ENCODE peak calls at places on chromosomes 3 and 15, in four cellular contexts. D, E, T and W are unnamed samples.
A peak's percentile ranks its signal among the peaks of the same experiment; 100 is the strongest.

GRCh38 chr15:75024102-75024636 is 779 bp downstream of the PPCDC start:
- DNase-seq in E (no peak), T (no peak), D (no peak), W (no peak)

GRCh38 chr15:55589297-55589696 is 1.2 kb upstream of the PYGO1 start:
- DNase-seq in T (no peak), D (no peak), E (no peak), W (no peak)

GRCh38 chr15:72616491-72617210 is 37.8 kb upstream of the GOLGA6B start:
- DNase-seq in E (no peak), D (no peak), T (no peak), W (no peak)

GRCh38 chr3:121399820-121400219 is 146.0 kb downstream of the POLQ start:
- DNase-seq in E (no peak), T (no peak), D (no peak), W (no peak)

GRCh38 chr15:43441316-43441715 is 51.6 kb downstream of the TP53BP1 start:
- DNase-seq in T (no peak), D (no peak), E (no peak), W (no peak)

GRCh38 chr15:40959331-40960141 is 6.3 kb downstream of the CHAC1 start:
- DNase-seq in E (no peak), T (no peak), D (no peak), W (no peak)

GRCh38 chr3:43838877-43839276 is 148.1 kb downstream of the ABHD5 start:
- DNase-seq in E (no peak), D (no peak), T (no peak), W (no peak)

GRCh38 chr3:52195823-52196331 is 2.1 kb upstream of the ALAS1 start:
- DNase-seq in E (no peak), D (peak; percentile 24), T (no peak), W (no peak)

GRCh38 chr3:16807441-16807840 is 77.3 kb upstream of the PLCL2 start:
- DNase-seq in D (no peak), T (no peak), E (no peak), W (no peak)

GRCh38 chr3:177371903-177372302 is 174.6 kb upstream of the TBL1XR1 start:
- DNase-seq in T (no peak), D (no peak), E (no peak), W (no peak)

GRCh38 chr3:168048414-168049330 is 47.1 kb downstream of the GOLIM4 start:
- DNase-seq in T (no peak), D (no peak), E (no peak), W (no peak)

GRCh38 chr15:84598993-84599392 is 1.8 kb upstream of the ZSCAN2 start:
- DNase-seq in T (peak; percentile 36), E (no peak), D (peak; percentile 40), W (no peak)

GRCh38 chr3:89266074-89266473 is 158.7 kb downstream of the EPHA3 start:
- DNase-seq in T (no peak), D (no peak), E (no peak), W (no peak)

GRCh38 chr15:47523669-47524068 is 193.6 kb upstream of the SEMA6D start:
- DNase-seq in E (no peak), T (no peak), D (no peak), W (no peak)

GRCh38 chr3:58574682-58575081 is 2.5 kb downstream of the FAM107A start:
- DNase-seq in T (no peak), E (no peak), D (no peak), W (no peak)

GRCh38 chr15:52257734-52258062 is 37.9 kb downstream of the MYO5C start:
- DNase-seq in D (no peak), E (no peak), T (no peak), W (no peak)

GRCh38 chr15:81784751-81785150 is 261.1 kb downstream of the MEX3B start:
- DNase-seq in E (no peak), D (no peak), T (no peak), W (no peak)

GRCh38 chr15:81547517-81548132 is 173.6 kb upstream of the TMC3 start:
- DNase-seq in T (no peak), E (no peak), D (no peak), W (no peak)

GRCh38 chr3:190265126-190265525 is 57.1 kb downstream of the CLDN1 start:
- DNase-seq in D (no peak), E (no peak), T (no peak), W (no peak)

GRCh38 chr3:13113346-13114335 is 40.4 kb upstream of the IQSEC1 start:
- DNase-seq in T (no peak), E (no peak), D (no peak), W (peak; percentile 11)

GRCh38 chr3:72082121-72082715 is 297.3 kb upstream of the PROK2 start:
- DNase-seq in E (peak; percentile 80), T (peak; percentile 38), D (peak; percentile 48), W (no peak)

GRCh38 chr3:9862391-9863235 is 17.4 kb downstream of the CIDEC start:
- DNase-seq in D (peak; percentile 71), E (no peak), T (no peak), W (peak; percentile 79)

GRCh38 chr3:194384569-194385001 is 14.5 kb downstream of the GP5 start:
- DNase-seq in E (no peak), D (no peak), T (no peak), W (peak; percentile 31)

GRCh38 chr3:187735837-187736236 is 9.4 kb downstream of the BCL6 start:
- DNase-seq in T (no peak), D (no peak), E (no peak), W (peak; percentile 91)

GRCh38 chr3:66912306-66912705 is 85.8 kb upstream of the KBTBD8 start:
- DNase-seq in D (no peak), E (no peak), T (no peak), W (no peak)

GRCh38 chr15:70690491-70691281 is 72.7 kb downstream of the UACA start:
- DNase-seq in D (no peak), T (no peak), E (no peak), W (no peak)

GRCh38 chr3:42013652-42014442 is 51.9 kb upstream of the ULK4 start:
- DNase-seq in T (peak; percentile 38), D (peak; percentile 55), E (no peak), W (peak; percentile 58)

GRCh38 chr3:128613083-128613829 is 37.4 kb downstream of the RPN1 start:
- DNase-seq in E (no peak), T (no peak), D (no peak), W (no peak)

GRCh38 chr3:146308682-146309081 is 57.8 kb upstream of the PLSCR4 start:
- DNase-seq in E (no peak), D (no peak), T (no peak), W (no peak)

GRCh38 chr3:72275296-72275820 is 490.4 kb upstream of the PROK2 start:
- DNase-seq in T (no peak), D (no peak), E (no peak), W (no peak)

GRCh38 chr15:82985688-82986441 is at the start of gene RAMAC:
- DNase-seq in D (peak; percentile 93), T (peak; percentile 97), E (peak; percentile 93), W (peak; percentile 95)
- TF ChIP-seq POLR2A in D (peak; percentile 52), T (peak; percentile 57), E (peak; percentile 88), W (peak; percentile 67)

DNA sequence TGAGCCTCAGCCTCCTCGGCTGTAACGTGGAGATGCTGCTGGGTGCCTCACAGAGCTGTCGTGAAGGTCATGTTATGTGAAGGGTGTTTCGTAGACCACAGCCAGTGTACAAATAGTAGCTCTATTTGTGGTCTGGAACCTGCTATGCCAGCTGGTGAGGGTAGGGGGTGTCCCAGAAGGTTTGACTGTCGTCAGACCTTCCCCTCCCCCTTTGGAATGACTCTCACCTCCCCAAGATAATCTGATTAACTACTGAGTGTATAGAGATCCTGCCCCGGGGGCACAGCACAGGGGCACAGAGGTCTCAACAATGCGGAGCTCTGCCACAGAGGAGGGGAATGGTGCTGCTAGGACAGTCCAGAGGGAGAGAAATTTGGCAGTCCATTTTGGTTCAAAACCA is 20.5 kb downstream of the FGD5 start:
- DNase-seq in D (no peak), T (no peak), E (no peak), W (no peak)
- TF ChIP-seq CTCF in D (no peak), T (no peak), E (no peak), W (no peak)

DNA sequence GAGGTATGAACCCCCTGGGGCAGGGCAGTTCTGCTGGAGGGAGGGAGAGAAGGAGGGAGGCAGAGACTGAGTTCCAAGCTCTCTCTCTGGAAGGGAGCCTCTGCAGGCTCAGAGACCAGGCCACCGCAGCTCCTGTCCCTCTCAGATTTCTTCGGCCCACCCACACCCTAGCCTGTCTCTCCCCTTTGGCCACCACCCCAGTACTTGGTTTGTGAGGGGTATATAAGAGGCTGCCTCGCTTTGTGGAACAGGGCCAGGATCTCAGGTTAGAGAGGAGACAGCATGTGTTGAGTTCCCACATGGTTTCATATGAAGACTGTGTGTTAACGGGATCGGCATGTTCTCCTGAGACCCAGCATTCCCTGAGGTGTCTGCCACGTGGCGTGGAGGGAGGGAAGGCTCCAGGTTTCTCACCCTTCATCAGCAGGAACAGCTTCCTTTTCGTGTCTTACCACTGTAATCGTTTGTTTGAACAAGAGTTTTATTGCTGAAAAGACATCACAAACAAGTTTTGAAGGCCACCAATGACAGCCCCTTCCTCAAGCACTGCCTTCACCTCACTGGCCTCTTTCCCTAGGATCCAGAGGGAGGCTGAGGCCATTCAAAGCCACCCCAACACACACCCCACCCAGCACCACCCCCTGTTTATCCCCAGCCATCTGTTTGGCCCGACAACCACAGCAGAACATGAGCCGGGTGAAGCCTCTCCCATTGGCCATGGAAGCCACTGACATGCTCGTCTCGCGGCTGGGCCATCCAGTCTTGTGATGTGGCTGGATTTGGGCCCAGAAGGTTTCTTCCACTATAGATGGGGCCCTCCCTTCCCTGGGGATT is 9.8 kb downstream of the BHLHE40 start:
- DNase-seq in D (peak; percentile 53), T (no peak), E (no peak), W (no peak)
- TF ChIP-seq POLR2A in D (no peak), T (no peak), E (no peak), W (no peak)

GRCh38 chr3:86993704-86994103 is 2.8 kb upstream of the VGLL3 start:
- DNase-seq in D (no peak), T (no peak), E (no peak), W (no peak)

GRCh38 chr3:86998551-86998950 is 7.6 kb upstream of the VGLL3 start:
- DNase-seq in E (no peak), T (no peak), D (no peak), W (no peak)

GRCh38 chr3:86996261-86996955 is 5.5 kb upstream of the VGLL3 start:
- DNase-seq in D (no peak), T (no peak), E (no peak), W (no peak)

GRCh38 chr3:86991840-86992430 is 986 bp upstream of the VGLL3 start:
- DNase-seq in E (no peak), T (no peak), D (no peak), W (no peak)

DNA sequence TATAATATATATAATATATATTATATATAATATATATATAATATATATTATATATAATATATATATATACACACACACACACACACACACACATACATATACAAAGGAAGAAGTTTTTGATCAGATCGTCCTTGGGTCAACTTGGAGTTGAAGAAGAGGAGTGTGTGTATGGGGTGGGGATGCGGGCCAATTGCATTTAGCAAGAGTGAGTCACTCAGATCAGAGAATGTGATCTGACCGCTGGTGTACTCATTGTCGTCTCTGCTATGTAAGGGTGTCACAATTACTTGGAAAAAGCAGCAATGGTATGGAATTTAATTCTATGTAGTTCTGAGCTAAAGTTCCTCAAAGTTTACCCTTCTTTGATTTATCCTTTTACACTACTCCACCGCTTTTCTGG is 4.6 kb upstream of the VGLL3 start:
- DNase-seq in D (no peak), E (no peak), T (no peak), W (no peak)
- TF ChIP-seq CTCF in D (no peak), E (no peak), T (no peak), W (no peak)

DNA sequence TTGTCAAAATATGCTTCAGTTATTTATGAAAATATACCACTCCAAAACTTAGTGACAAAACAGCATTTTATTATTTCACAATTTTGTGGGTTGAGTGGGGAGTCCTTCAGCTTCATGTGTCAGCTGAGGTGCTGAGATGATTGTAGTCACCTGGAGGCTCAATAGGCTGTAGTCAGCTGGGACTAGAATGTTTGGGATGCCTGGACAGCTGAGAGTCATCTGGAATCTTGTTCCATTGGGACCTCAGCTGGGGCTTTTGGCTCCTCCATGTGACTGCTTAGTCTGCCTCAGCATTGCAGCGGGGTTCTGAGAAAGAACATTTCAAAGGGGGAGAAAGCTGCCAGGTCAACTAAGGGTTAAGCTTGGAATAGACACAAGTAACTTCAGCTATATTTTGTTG is 13.4 kb downstream of the STT3B start:
- DNase-seq in E (no peak), T (no peak), D (no peak), W (no peak)
- TF ChIP-seq POLR2A in E (no peak), T (no peak), D (no peak), W (no peak)